ENCODE peak calls at places on chromosomes 12 and 14, in four cellular contexts. One of them, this sample, is unnamed.

GRCh38 chr12:55733021-55733555 is 4.3 kb upstream of the CD63 start:
- DNase-seq in neural crest cell: no peak
- DNase-seq in OCI-LY7: no peak
- DNase-seq in AG04450: no peak
- DNase-seq in this sample: no peak

GRCh38 chr12:2179953-2180736 is 127.4 kb downstream of the CACNA1C start:
- DNase-seq in OCI-LY7: no peak
- DNase-seq in AG04450: peak
- DNase-seq in neural crest cell: no peak
- DNase-seq in this sample: no peak

GRCh38 chr12:5476356-5476755 is 44.4 kb downstream of the NTF3 start:
- DNase-seq in OCI-LY7: no peak
- DNase-seq in AG04450: no peak
- DNase-seq in neural crest cell: no peak
- DNase-seq in this sample: no peak

GRCh38 chr14:44901696-44902095 is 60.1 kb downstream of the KLHL28 start:
- DNase-seq in AG04450: no peak
- DNase-seq in OCI-LY7: no peak
- DNase-seq in neural crest cell: no peak
- DNase-seq in this sample: no peak

GRCh38 chr12:90679674-90680073 is 275.3 kb downstream of the CCER1 start:
- DNase-seq in neural crest cell: no peak
- DNase-seq in OCI-LY7: no peak
- DNase-seq in AG04450: no peak
- DNase-seq in this sample: no peak

GRCh38 chr12:1022032-1022970 is 31.3 kb downstream of the ERC1 start:
- DNase-seq in AG04450: no peak
- DNase-seq in neural crest cell: no peak
- DNase-seq in OCI-LY7: no peak
- DNase-seq in this sample: no peak

GRCh38 chr12:118549506-118550109 is 173.3 kb downstream of the SUDS3 start:
- DNase-seq in AG04450: no peak
- DNase-seq in OCI-LY7: no peak
- DNase-seq in neural crest cell: no peak
- DNase-seq in this sample: no peak

GRCh38 chr12:132065203-132065602 is 78.9 kb downstream of the DDX51 start:
- DNase-seq in neural crest cell: no peak
- DNase-seq in OCI-LY7: peak
- DNase-seq in AG04450: no peak
- DNase-seq in this sample: no peak

GRCh38 chr12:132279184-132279889 is 50.1 kb downstream of the GALNT9 start:
- DNase-seq in OCI-LY7: no peak
- DNase-seq in neural crest cell: no peak
- DNase-seq in AG04450: no peak
- DNase-seq in this sample: no peak

GRCh38 chr12:94149781-94150482 is 1.6 kb downstream of the PLXNC1 start:
- DNase-seq in AG04450: no peak
- DNase-seq in OCI-LY7: no peak
- DNase-seq in neural crest cell: no peak
- DNase-seq in this sample: peak

GRCh38 chr14:91891081-91891480 is 23.7 kb upstream of the TC2N start:
- DNase-seq in OCI-LY7: no peak
- DNase-seq in AG04450: no peak
- DNase-seq in neural crest cell: no peak
- DNase-seq in this sample: no peak

GRCh38 chr14:71684323-71684722 is 247.9 kb upstream of the RGS6 start:
- DNase-seq in OCI-LY7: no peak
- DNase-seq in neural crest cell: no peak
- DNase-seq in AG04450: no peak
- DNase-seq in this sample: no peak

GRCh38 chr14:49961270-49962222 is 68.7 kb downstream of the ARF6 start:
- DNase-seq in OCI-LY7: peak
- DNase-seq in neural crest cell: no peak
- DNase-seq in AG04450: no peak
- DNase-seq in this sample: peak

GRCh38 chr12:117875652-117876491 is 92.9 kb downstream of the KSR2 start:
- DNase-seq in OCI-LY7: no peak
- DNase-seq in AG04450: no peak
- DNase-seq in neural crest cell: peak
- DNase-seq in this sample: peak

GRCh38 chr12:25645421-25645820 is 92.3 kb upstream of the LMNTD1 start:
- DNase-seq in AG04450: no peak
- DNase-seq in OCI-LY7: no peak
- DNase-seq in neural crest cell: no peak
- DNase-seq in this sample: no peak

GRCh38 chr12:113778432-113779128 is 187.5 kb downstream of the RBM19 start:
- DNase-seq in neural crest cell: no peak
- DNase-seq in OCI-LY7: no peak
- DNase-seq in AG04450: no peak
- DNase-seq in this sample: no peak

GRCh38 chr14:41285193-41285748 is 321.4 kb upstream of the LRFN5 start:
- DNase-seq in AG04450: no peak
- DNase-seq in OCI-LY7: peak
- DNase-seq in neural crest cell: peak
- DNase-seq in this sample: peak

GRCh38 chr14:41280745-41281144 is 325.9 kb upstream of the LRFN5 start:
- DNase-seq in AG04450: no peak
- DNase-seq in neural crest cell: no peak
- DNase-seq in OCI-LY7: no peak
- DNase-seq in this sample: no peak
- TF ChIP-seq CTCF in AG04450: no peak
- TF ChIP-seq CTCF in neural crest cell: peak
- TF ChIP-seq CTCF in OCI-LY7: peak
- TF ChIP-seq CTCF in this sample: no peak

GRCh38 chr14:50999726-51000125 is 55.4 kb upstream of the PYGL start:
- DNase-seq in neural crest cell: no peak
- DNase-seq in AG04450: no peak
- DNase-seq in OCI-LY7: no peak
- DNase-seq in this sample: peak
- TF ChIP-seq CTCF in neural crest cell: no peak
- TF ChIP-seq CTCF in AG04450: no peak
- TF ChIP-seq CTCF in OCI-LY7: no peak
- TF ChIP-seq CTCF in this sample: no peak

GRCh38 chr14:70259420-70259819 is 70.7 kb upstream of the SLC8A3 start:
- DNase-seq in neural crest cell: no peak
- DNase-seq in OCI-LY7: no peak
- DNase-seq in AG04450: no peak
- DNase-seq in this sample: no peak

GRCh38 chr14:70254476-70254961 is 65.8 kb upstream of the SLC8A3 start:
- DNase-seq in OCI-LY7: no peak
- DNase-seq in neural crest cell: peak
- DNase-seq in AG04450: no peak
- DNase-seq in this sample: peak

GRCh38 chr14:70257526-70257925 is 68.8 kb upstream of the SLC8A3 start:
- DNase-seq in AG04450: no peak
- DNase-seq in OCI-LY7: peak
- DNase-seq in neural crest cell: no peak
- DNase-seq in this sample: peak
- TF ChIP-seq CTCF in AG04450: no peak
- TF ChIP-seq CTCF in OCI-LY7: peak
- TF ChIP-seq CTCF in neural crest cell: peak
- TF ChIP-seq CTCF in this sample: peak

GRCh38 chr14:102213984-102214658 is 74.4 kb downstream of the WDR20 start:
- DNase-seq in neural crest cell: no peak
- DNase-seq in AG04450: no peak
- DNase-seq in OCI-LY7: peak
- DNase-seq in this sample: no peak
- TF ChIP-seq CTCF in neural crest cell: peak
- TF ChIP-seq CTCF in AG04450: peak
- TF ChIP-seq CTCF in OCI-LY7: peak
- TF ChIP-seq CTCF in this sample: no peak

GRCh38 chr14:106522990-106523389 is 996.6 kb downstream of the TMEM121 start:
- DNase-seq in OCI-LY7: no peak
- DNase-seq in neural crest cell: no peak
- DNase-seq in AG04450: no peak
- DNase-seq in this sample: no peak

GRCh38 chr14:106513302-106513701 is 986.9 kb downstream of the TMEM121 start:
- DNase-seq in neural crest cell: no peak
- DNase-seq in AG04450: no peak
- DNase-seq in OCI-LY7: no peak
- DNase-seq in this sample: no peak

DNA sequence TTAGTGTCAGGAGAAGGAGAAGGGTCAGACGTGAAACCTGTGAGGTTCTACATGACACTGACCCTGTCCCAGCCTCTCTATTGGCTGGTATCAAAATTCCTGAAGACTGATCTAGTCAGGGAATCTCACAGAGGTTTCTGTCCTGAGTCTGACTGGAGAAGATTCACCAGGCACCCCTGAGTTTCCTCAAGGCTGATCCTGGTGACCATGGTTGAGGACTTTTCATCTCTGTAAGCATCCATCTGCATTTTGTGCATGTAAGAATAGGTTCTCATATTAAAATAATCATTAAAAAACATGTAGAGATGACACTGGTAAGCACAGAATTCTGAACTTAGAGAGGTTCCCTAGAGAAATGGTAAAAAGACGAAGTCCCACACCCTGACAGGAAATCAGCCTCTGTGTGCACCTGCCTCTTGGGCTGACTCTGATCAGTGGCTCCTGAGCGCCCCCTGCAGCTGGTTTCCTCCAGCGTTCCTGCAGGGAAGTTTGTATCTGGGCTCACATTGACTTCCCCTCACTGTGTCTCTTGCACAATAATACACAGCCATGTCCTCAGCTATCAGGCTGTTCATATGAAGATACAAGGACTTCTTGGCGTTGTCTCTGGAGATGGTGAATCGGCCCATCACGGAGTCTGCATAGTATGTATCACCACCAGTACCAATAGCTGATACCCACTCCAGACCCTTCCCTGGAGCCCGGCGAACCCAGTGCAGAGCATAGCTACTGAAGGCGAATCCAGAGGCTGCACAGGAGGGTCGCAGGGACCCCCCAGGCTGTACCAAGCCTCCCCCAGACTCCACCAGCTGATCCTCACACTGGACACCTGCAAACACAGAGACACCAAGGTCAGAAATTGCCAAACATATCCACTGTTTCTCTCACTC is 991.9 kb downstream of the TMEM121 start:
- DNase-seq in neural crest cell: no peak
- DNase-seq in OCI-LY7: peak
- DNase-seq in AG04450: no peak
- DNase-seq in this sample: peak
- TF ChIP-seq CTCF in neural crest cell: no peak
- TF ChIP-seq CTCF in OCI-LY7: peak
- TF ChIP-seq CTCF in AG04450: no peak
- TF ChIP-seq CTCF in this sample: peak

GRCh38 chr12:106301611-106302321 is 767 bp upstream of the TCP11L2 start:
- DNase-seq in neural crest cell: no peak
- DNase-seq in OCI-LY7: peak
- DNase-seq in AG04450: no peak
- DNase-seq in this sample: peak

GRCh38 chr12:106304797-106305196 is 2.3 kb downstream of the TCP11L2 start:
- DNase-seq in OCI-LY7: no peak
- DNase-seq in AG04450: no peak
- DNase-seq in neural crest cell: no peak
- DNase-seq in this sample: no peak

GRCh38 chr12:106302401-106303201 is at the start of gene TCP11L2:
- DNase-seq in neural crest cell: peak
- DNase-seq in AG04450: no peak
- DNase-seq in OCI-LY7: peak
- DNase-seq in this sample: peak

GRCh38 chr12:106304001-106304421 is 1.5 kb downstream of the TCP11L2 start:
- DNase-seq in AG04450: no peak
- DNase-seq in OCI-LY7: no peak
- DNase-seq in neural crest cell: no peak
- DNase-seq in this sample: peak

GRCh38 chr12:106303202-106303820 is 778 bp downstream of the TCP11L2 start:
- DNase-seq in OCI-LY7: peak
- DNase-seq in neural crest cell: peak
- DNase-seq in AG04450: no peak
- DNase-seq in this sample: peak
- TF ChIP-seq CTCF in OCI-LY7: peak
- TF ChIP-seq CTCF in neural crest cell: no peak
- TF ChIP-seq CTCF in AG04450: no peak
- TF ChIP-seq CTCF in this sample: peak

GRCh38 chr14:100052819-100053218 is 12.4 kb upstream of the EVL start:
- DNase-seq in AG04450: no peak
- DNase-seq in neural crest cell: no peak
- DNase-seq in OCI-LY7: no peak
- DNase-seq in this sample: no peak

GRCh38 chr14:100051543-100051942 is 13.7 kb upstream of the EVL start:
- DNase-seq in OCI-LY7: no peak
- DNase-seq in AG04450: no peak
- DNase-seq in neural crest cell: no peak
- DNase-seq in this sample: no peak

GRCh38 chr14:100056964-100057817 is 8.0 kb upstream of the EVL start:
- DNase-seq in AG04450: no peak
- DNase-seq in OCI-LY7: peak
- DNase-seq in neural crest cell: no peak
- DNase-seq in this sample: peak

GRCh38 chr14:100056431-100056830 is 8.8 kb upstream of the EVL start:
- DNase-seq in OCI-LY7: no peak
- DNase-seq in AG04450: no peak
- DNase-seq in neural crest cell: no peak
- DNase-seq in this sample: no peak

GRCh38 chr14:100054553-100055075 is 10.6 kb upstream of the EVL start:
- DNase-seq in OCI-LY7: no peak
- DNase-seq in neural crest cell: no peak
- DNase-seq in AG04450: no peak
- DNase-seq in this sample: peak
- TF ChIP-seq CTCF in OCI-LY7: no peak
- TF ChIP-seq CTCF in neural crest cell: no peak
- TF ChIP-seq CTCF in AG04450: no peak
- TF ChIP-seq CTCF in this sample: no peak

This sample was measured in activated CD8-positive, alpha-beta T cell treated with anti-CD3 and anti-CD28 coated beads for 36 hours.